ENCODE peak calls at places on chromosomes 2 and 18, in eight cellular contexts. U is T-cell, X is LHCN-M2, T is hepatic stellate cell, M is stomach, A is DND-41, G is iris pigment epithelial cell, S is AG10803. J is an unnamed sample.
A peak's percentile ranks its signal among the peaks of the same experiment; 100 is the strongest.

GRCh38 chr2:172484253-172484652 is 56.9 kb downstream of the ITGA6 start:
- DNase-seq in U (no peak), X (peak; percentile 30), T (peak; percentile 12), M (no peak), A (no peak), G (peak; percentile 28), S (peak; percentile 28), J (no peak)

GRCh38 chr2:44931177-44931795 is 10.2 kb upstream of the SIX3 start:
- DNase-seq in U (no peak), X (no peak), T (no peak), M (no peak), A (no peak), G (no peak), S (no peak), J (no peak)

GRCh38 chr18:3998698-3999333 is 456.3 kb downstream of the DLGAP1 start:
- DNase-seq in U (no peak), X (peak; percentile 61), T (peak; percentile 7), M (no peak), A (no peak), G (peak; percentile 44), S (peak; percentile 62), J (no peak)

GRCh38 chr2:159609933-159610523 is 6.3 kb downstream of the BAZ2B start:
- DNase-seq in U (no peak), X (peak; percentile 24), T (no peak), M (no peak), A (no peak), G (no peak), S (no peak), J (no peak)

GRCh38 chr2:64036343-64036742 is 17.1 kb upstream of the VPS54 start:
- DNase-seq in U (no peak), X (peak; percentile 75), T (peak; percentile 49), M (no peak), A (peak; percentile 39), G (peak; percentile 86), S (peak; percentile 67), J (peak; percentile 30)

GRCh38 chr2:219727771-219728429 is 100.5 kb downstream of the SLC4A3 start:
- DNase-seq in U (no peak), X (no peak), T (no peak), M (no peak), A (no peak), G (no peak), S (no peak), J (no peak)

GRCh38 chr18:10398571-10398970 is 55.9 kb upstream of the APCDD1 start:
- DNase-seq in U (no peak), X (no peak), T (no peak), M (no peak), A (no peak), G (no peak), S (no peak), J (no peak)

GRCh38 chr2:117712686-117713085 is 101.8 kb upstream of the DDX18 start:
- DNase-seq in U (no peak), X (no peak), T (no peak), M (no peak), A (no peak), G (no peak), S (no peak), J (no peak)

GRCh38 chr2:176449852-176450251 is 180.6 kb downstream of the MTX2 start:
- DNase-seq in U (no peak), X (no peak), T (no peak), M (no peak), A (no peak), G (no peak), S (peak; percentile 59), J (no peak)

GRCh38 chr2:27582129-27582694 is 630 bp upstream of the ZNF512 start:
- DNase-seq in U (no peak), X (no peak), T (no peak), M (no peak), A (no peak), G (no peak), S (peak; percentile 4), J (peak; percentile 10)

GRCh38 chr2:74919827-74920226 is 38.6 kb upstream of the POLE4 start:
- DNase-seq in U (peak; percentile 68), X (peak; percentile 24), T (peak; percentile 62), M (peak; percentile 68), A (peak; percentile 50), G (peak; percentile 36), S (no peak), J (peak; percentile 51)

GRCh38 chr2:224802407-224802806 is 86.2 kb upstream of the CCDC195 start:
- DNase-seq in U (no peak), X (peak; percentile 32), T (peak; percentile 19), M (no peak), A (no peak), G (no peak), S (peak; percentile 29), J (no peak)

GRCh38 chr2:121527009-121527682 is 3.5 kb upstream of the RNU4ATAC start:
- DNase-seq in U (no peak), X (peak; percentile 52), T (no peak), M (no peak), A (no peak), G (peak; percentile 68), S (no peak), J (no peak)

GRCh38 chr2:226524381-226524843 is 275.2 kb downstream of the IRS1 start:
- DNase-seq in U (no peak), X (peak; percentile 74), T (peak; percentile 2), M (no peak), A (no peak), G (peak; percentile 98), S (peak; percentile 81), J (no peak)

GRCh38 chr2:160397530-160397865 is 96.1 kb downstream of the RBMS1 start:
- DNase-seq in U (no peak), X (peak; percentile 54), T (no peak), M (no peak), A (no peak), G (peak; percentile 54), S (peak; percentile 63), J (no peak)

GRCh38 chr2:146321175-146321574 is 1523.7 kb upstream of the ACVR2A start:
- DNase-seq in U (no peak), X (peak; percentile 6), T (peak; percentile 2), M (no peak), A (no peak), G (peak; percentile 73), S (no peak), J (no peak)

GRCh38 chr2:61689526-61689925 is 151.4 kb upstream of the XPO1 start:
- DNase-seq in U (no peak), X (no peak), T (no peak), M (no peak), A (no peak), G (peak; percentile 60), S (no peak), J (no peak)

GRCh38 chr2:222982010-222982908 is 69.7 kb upstream of the KCNE4 start:
- DNase-seq in U (no peak), X (peak; percentile 80), T (peak; percentile 48), M (peak; percentile 56), A (peak; percentile 14), G (peak; percentile 88), S (peak; percentile 94), J (no peak)